ENCODE peak calls at places on chromosomes 11 and 22, in ten cellular contexts. One of them, this sample, is unnamed.

GRCh38 chr22:29782061-29782845 is 15.1 kb downstream of the UQCR10 start:
- DNase-seq in non-pigmented ciliary epithelial cell: no peak
- DNase-seq in right lobe of liver: peak
- DNase-seq in activated T-helper 1 cell treated with anti-CD3 and anti-CD28 coated beads, Interleukin-2, amount 50 U/mL, for 16 hours: no peak
- DNase-seq in fibroblast of mammary gland: no peak
- DNase-seq in EL: peak
- DNase-seq in ovary: peak
- DNase-seq in cardiac septum: peak
- DNase-seq in thoracic aorta: no peak
- DNase-seq in iPS-NIHi11: no peak
- DNase-seq in this sample: no peak

GRCh38 chr11:125397421-125397820 is 98.6 kb downstream of the FEZ1 start:
- DNase-seq in non-pigmented ciliary epithelial cell: no peak
- DNase-seq in right lobe of liver: no peak
- DNase-seq in activated T-helper 1 cell treated with anti-CD3 and anti-CD28 coated beads, Interleukin-2, amount 50 U/mL, for 16 hours: no peak
- DNase-seq in fibroblast of mammary gland: no peak
- DNase-seq in EL: no peak
- DNase-seq in ovary: no peak
- DNase-seq in cardiac septum: no peak
- DNase-seq in thoracic aorta: no peak
- DNase-seq in iPS-NIHi11: no peak
- DNase-seq in this sample: no peak

GRCh38 chr11:124026498-124026897 is at the start of gene OR10G8:
- DNase-seq in non-pigmented ciliary epithelial cell: no peak
- DNase-seq in right lobe of liver: no peak
- DNase-seq in activated T-helper 1 cell treated with anti-CD3 and anti-CD28 coated beads, Interleukin-2, amount 50 U/mL, for 16 hours: no peak
- DNase-seq in fibroblast of mammary gland: no peak
- DNase-seq in EL: no peak
- DNase-seq in ovary: no peak
- DNase-seq in cardiac septum: no peak
- DNase-seq in thoracic aorta: no peak
- DNase-seq in iPS-NIHi11: no peak
- DNase-seq in this sample: no peak

GRCh38 chr11:9566561-9567063 is 6.9 kb upstream of the WEE1 start:
- DNase-seq in non-pigmented ciliary epithelial cell: no peak
- DNase-seq in right lobe of liver: no peak
- DNase-seq in activated T-helper 1 cell treated with anti-CD3 and anti-CD28 coated beads, Interleukin-2, amount 50 U/mL, for 16 hours: no peak
- DNase-seq in fibroblast of mammary gland: peak
- DNase-seq in EL: no peak
- DNase-seq in ovary: peak
- DNase-seq in cardiac septum: no peak
- DNase-seq in thoracic aorta: no peak
- DNase-seq in iPS-NIHi11: no peak
- DNase-seq in this sample: no peak

GRCh38 chr11:111999111-111999510 is 26.1 kb upstream of the DLAT start:
- DNase-seq in non-pigmented ciliary epithelial cell: no peak
- DNase-seq in right lobe of liver: no peak
- DNase-seq in activated T-helper 1 cell treated with anti-CD3 and anti-CD28 coated beads, Interleukin-2, amount 50 U/mL, for 16 hours: no peak
- DNase-seq in fibroblast of mammary gland: no peak
- DNase-seq in EL: no peak
- DNase-seq in ovary: no peak
- DNase-seq in cardiac septum: no peak
- DNase-seq in thoracic aorta: no peak
- DNase-seq in iPS-NIHi11: no peak
- DNase-seq in this sample: no peak

GRCh38 chr22:48483764-48484528 is 1343.7 kb downstream of the BRD1 start:
- DNase-seq in non-pigmented ciliary epithelial cell: no peak
- DNase-seq in right lobe of liver: no peak
- DNase-seq in activated T-helper 1 cell treated with anti-CD3 and anti-CD28 coated beads, Interleukin-2, amount 50 U/mL, for 16 hours: no peak
- DNase-seq in fibroblast of mammary gland: no peak
- DNase-seq in EL: no peak
- DNase-seq in ovary: no peak
- DNase-seq in cardiac septum: peak
- DNase-seq in thoracic aorta: no peak
- DNase-seq in iPS-NIHi11: no peak
- DNase-seq in this sample: no peak

GRCh38 chr22:36409911-36410756 is 22.4 kb upstream of the MYH9 start:
- DNase-seq in non-pigmented ciliary epithelial cell: no peak
- DNase-seq in right lobe of liver: peak
- DNase-seq in activated T-helper 1 cell treated with anti-CD3 and anti-CD28 coated beads, Interleukin-2, amount 50 U/mL, for 16 hours: peak
- DNase-seq in fibroblast of mammary gland: no peak
- DNase-seq in EL: no peak
- DNase-seq in ovary: peak
- DNase-seq in cardiac septum: peak
- DNase-seq in thoracic aorta: peak
- DNase-seq in iPS-NIHi11: peak
- DNase-seq in this sample: peak

GRCh38 chr11:35165416-35166368 is 26.7 kb downstream of the CD44 start:
- DNase-seq in non-pigmented ciliary epithelial cell: no peak
- DNase-seq in right lobe of liver: no peak
- DNase-seq in activated T-helper 1 cell treated with anti-CD3 and anti-CD28 coated beads, Interleukin-2, amount 50 U/mL, for 16 hours: peak
- DNase-seq in fibroblast of mammary gland: peak
- DNase-seq in EL: peak
- DNase-seq in ovary: no peak
- DNase-seq in cardiac septum: no peak
- DNase-seq in thoracic aorta: no peak
- DNase-seq in iPS-NIHi11: no peak
- DNase-seq in this sample: no peak

This sample was measured in WTC11.